ENCODE peak calls at places on chromosome 18, in six cellular contexts. T is colonic mucosa, W is nephron progenitor cell, C is BJ, I is HFF-Myc, J is lower lobe of right lung. F is an unnamed sample.

GRCh38 chr18:49757513-49758262 is 55.6 kb downstream of the ACAA2 start:
- DNase-seq in I (no peak), T (peak; percentile 60), C (no peak), W (no peak), J (no peak), F (no peak)

GRCh38 chr18:67310826-67311225 is 205.7 kb downstream of the DSEL start:
- DNase-seq in W (no peak), T (no peak), I (no peak), J (no peak), C (no peak), F (no peak)

GRCh38 chr18:43780782-43781340 is 503.6 kb upstream of the SYT4 start:
- DNase-seq in C (peak; percentile 68), T (no peak), J (no peak), I (no peak), W (no peak), F (no peak)

GRCh38 chr18:40949138-40949949 is 1005.7 kb upstream of the PIK3C3 start:
- DNase-seq in T (no peak), I (no peak), C (no peak), W (no peak), J (no peak), F (no peak)

GRCh38 chr18:70314383-70314782 is 25.5 kb downstream of the SOCS6 start:
- DNase-seq in J (no peak), I (no peak), T (no peak), W (no peak), C (no peak), F (no peak)

GRCh38 chr18:1094408-1094807 is 189.7 kb downstream of the ADCYAP1 start:
- DNase-seq in W (no peak), J (no peak), I (peak; percentile 22), C (no peak), T (no peak), F (peak; percentile 71)

GRCh38 chr18:9562584-9562983 is 51.8 kb downstream of the PPP4R1 start:
- DNase-seq in T (no peak), W (no peak), C (no peak), I (no peak), J (no peak), F (no peak)

GRCh38 chr18:5543036-5543671 is 643 bp downstream of the EPB41L3 start:
- DNase-seq in T (no peak), J (no peak), C (no peak), I (no peak), W (peak; percentile 63), F (no peak)

GRCh38 chr18:10010611-10011015 is 96.8 kb downstream of the VAPA start:
- DNase-seq in J (no peak), C (peak; percentile 80), I (peak; percentile 80), T (peak; percentile 45), W (no peak), F (peak; percentile 84)

GRCh38 chr18:50866765-50867164 is 12.2 kb upstream of the ME2 start:
- DNase-seq in W (no peak), I (no peak), T (peak; percentile 12), J (no peak), C (no peak), F (no peak)

GRCh38 chr18:27803957-27804356 is 373.0 kb downstream of the CDH2 start:
- DNase-seq in J (no peak), C (peak; percentile 14), I (no peak), T (no peak), W (no peak), F (no peak)

GRCh38 chr18:8808001-8808400 is 102.6 kb downstream of the MTCL1 start:
- DNase-seq in T (no peak), W (no peak), J (no peak), I (no peak), C (no peak), F (no peak)

GRCh38 chr18:62634471-62634870 is 80.9 kb upstream of the PHLPP1 start:
- DNase-seq in C (peak; percentile 38), T (no peak), I (peak; percentile 33), J (no peak), W (no peak), F (no peak)

GRCh38 chr18:26746284-26747130 is 119.0 kb downstream of the AQP4 start:
- DNase-seq in I (no peak), C (no peak), T (no peak), J (no peak), W (no peak), F (peak; percentile 24)

GRCh38 chr18:22703883-22704626 is 229.1 kb upstream of the RBBP8 start:
- DNase-seq in W (peak; percentile 18), C (no peak), I (peak; percentile 48), J (no peak), T (peak; percentile 38), F (peak; percentile 31)

GRCh38 chr18:49319590-49319989 is 140.9 kb downstream of the DYM start:
- DNase-seq in I (no peak), C (no peak), W (no peak), J (no peak), T (no peak), F (no peak)

GRCh38 chr18:5295231-5295920 is at the start of gene ZBTB14:
- DNase-seq in C (no peak), J (peak; percentile 83), T (peak; percentile 49), W (peak; percentile 74), I (no peak), F (peak; percentile 13)

GRCh38 chr18:10412933-10413332 is 41.5 kb upstream of the APCDD1 start:
- DNase-seq in C (no peak), J (no peak), I (no peak), T (no peak), W (no peak), F (no peak)

GRCh38 chr18:45467307-45467706 is 148.0 kb upstream of the SLC14A2 start:
- DNase-seq in I (no peak), T (no peak), C (no peak), J (no peak), W (no peak), F (no peak)

GRCh38 chr18:26468931-26469340 is 79.4 kb downstream of the KCTD1 start:
- DNase-seq in T (no peak), J (no peak), W (peak; percentile 71), C (no peak), I (no peak), F (no peak)

GRCh38 chr18:30623401-30624065 is 419.0 kb downstream of the DSC3 start:
- DNase-seq in I (no peak), T (no peak), C (no peak), W (no peak), J (no peak), F (peak; percentile 22)

DNA sequence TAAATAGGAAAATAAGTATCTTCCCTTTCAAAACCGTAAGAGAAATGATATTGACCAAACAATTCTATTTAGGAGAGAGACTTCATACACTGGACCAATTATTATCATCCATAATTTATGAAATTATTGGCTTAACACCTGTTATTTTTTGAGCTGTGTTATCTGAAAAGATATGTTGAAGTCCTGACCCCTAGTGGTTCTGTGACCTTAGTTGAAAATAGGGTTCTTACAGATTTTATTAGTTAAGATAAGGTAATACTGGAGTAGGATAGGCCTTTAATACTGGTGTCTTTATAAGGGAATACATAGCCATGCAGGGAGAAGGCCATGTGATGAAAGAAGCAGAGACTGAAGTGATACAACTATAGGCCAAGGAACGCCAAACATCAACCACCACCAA is 659.6 kb downstream of the DCC start:
- DNase-seq in C (no peak), J (no peak), T (no peak), I (no peak), W (no peak), F (no peak)
- TF ChIP-seq CTCF in C (no peak), J (no peak), T (no peak), I (no peak), W (no peak), F (no peak)

GRCh38 chr18:46510386-46510785 is 146.6 kb downstream of the LOXHD1 start:
- DNase-seq in C (no peak), J (no peak), T (no peak), I (no peak), W (no peak), F (no peak)
- TF ChIP-seq CTCF in C (no peak), J (no peak), T (no peak), I (no peak), W (no peak), F (no peak)

GRCh38 chr18:68714356-68714706 is 577 bp downstream of the TMX3 start:
- DNase-seq in J (peak; percentile 47), W (peak; percentile 37), C (no peak), I (no peak), T (peak; percentile 20), F (no peak)
- TF ChIP-seq CTCF in J (no peak), W (no peak), C (no peak), I (no peak), T (no peak), F (no peak)

GRCh38 chr18:75365837-75366236 is 61.7 kb downstream of the SMIM21 start:
- DNase-seq in J (no peak), W (no peak), C (no peak), I (no peak), T (no peak), F (no peak)
- TF ChIP-seq CTCF in J (no peak), W (no peak), C (no peak), I (no peak), T (no peak), F (no peak)